ENCODE peak calls at places on chromosomes 3 and 15, in four cellular contexts. Q, B, U and X are unnamed samples.

GRCh38 chr3:194779729-194780224 is 94.1 kb downstream of the FAM43A start:
- DNase-seq in Q (peak; percentile 30), B (peak; percentile 56), U (no peak), X (peak; percentile 33)

GRCh38 chr3:116154389-116154788 is 290.9 kb downstream of the LSAMP start:
- DNase-seq in Q (no peak), B (no peak), U (no peak), X (no peak)

GRCh38 chr3:124862006-124862405 is 25.2 kb downstream of the ITGB5 start:
- DNase-seq in Q (no peak), B (no peak), U (no peak), X (no peak)

GRCh38 chr3:196168808-196169391 is 42.3 kb downstream of the ZDHHC19 start:
- DNase-seq in Q (no peak), B (no peak), U (no peak), X (no peak)

GRCh38 chr15:66389098-66389858 is 2.6 kb downstream of the MAP2K1 start:
- DNase-seq in Q (no peak), B (no peak), U (no peak), X (no peak)

GRCh38 chr3:71010731-71011455 is 572.6 kb downstream of the FOXP1 start:
- DNase-seq in Q (no peak), B (no peak), U (no peak), X (no peak)

GRCh38 chr3:153144779-153145178 is 17.2 kb upstream of the RAP2B start:
- DNase-seq in Q (peak; percentile 53), B (no peak), U (peak; percentile 79), X (peak; percentile 67)

GRCh38 chr15:78909791-78910228 is 35.0 kb downstream of the CTSH start:
- DNase-seq in Q (no peak), B (peak; percentile 42), U (peak; percentile 73), X (peak; percentile 72)

GRCh38 chr3:176183181-176183580 is 1014.1 kb downstream of the TBL1XR1 start:
- DNase-seq in Q (no peak), B (no peak), U (no peak), X (no peak)

GRCh38 chr3:173986861-173987410 is 589.4 kb downstream of the NLGN1 start:
- DNase-seq in Q (no peak), B (no peak), U (no peak), X (no peak)

GRCh38 chr15:49877871-49878511 is 241.0 kb downstream of the ATP8B4 start:
- DNase-seq in Q (no peak), B (no peak), U (no peak), X (peak; percentile 78)

GRCh38 chr3:88986834-88987233 is 120.6 kb upstream of the EPHA3 start:
- DNase-seq in Q (peak; percentile 61), B (no peak), U (peak; percentile 82), X (peak; percentile 84)

GRCh38 chr3:168824107-168824506 is 728.4 kb upstream of the GOLIM4 start:
- DNase-seq in Q (no peak), B (peak; percentile 25), U (no peak), X (no peak)

GRCh38 chr3:72891053-72891855 is 3.4 kb downstream of the GXYLT2 start:
- DNase-seq in Q (peak; percentile 100), B (peak; percentile 46), U (peak; percentile 71), X (peak; percentile 98)

GRCh38 chr3:134216851-134217250 is 33.8 kb downstream of the RYK start:
- DNase-seq in Q (no peak), B (no peak), U (no peak), X (no peak)

GRCh38 chr15:98063311-98063710 is 102.8 kb downstream of the ARRDC4 start:
- DNase-seq in Q (peak; percentile 20), B (no peak), U (no peak), X (no peak)

GRCh38 chr3:112654979-112655378 is 14.0 kb upstream of the CCDC80 start:
- DNase-seq in Q (no peak), B (no peak), U (no peak), X (no peak)

GRCh38 chr3:190053919-190054672 is 66.6 kb downstream of the P3H2 start:
- DNase-seq in Q (peak; percentile 84), B (no peak), U (peak; percentile 77), X (peak; percentile 65)

GRCh38 chr15:92140802-92141201 is 252.9 kb upstream of the ST8SIA2 start:
- DNase-seq in Q (peak; percentile 34), B (no peak), U (peak; percentile 29), X (no peak)

GRCh38 chr3:16741890-16742289 is 136.7 kb upstream of the DAZL start:
- DNase-seq in Q (peak; percentile 85), B (no peak), U (no peak), X (no peak)

GRCh38 chr3:59866076-59866475 is 816.3 kb upstream of the CFAP20DC start:
- DNase-seq in Q (no peak), B (no peak), U (no peak), X (peak; percentile 4)

GRCh38 chr3:151362798-151363197 is 21.8 kb downstream of the P2RY12 start:
- DNase-seq in Q (no peak), B (no peak), U (no peak), X (peak; percentile 70)

GRCh38 chr15:73564255-73564654 is 68.9 kb downstream of the NPTN start:
- DNase-seq in Q (peak; percentile 59), B (no peak), U (peak; percentile 79), X (peak; percentile 60)

GRCh38 chr3:147589016-147589415 is 179.9 kb downstream of the ZIC1 start:
- DNase-seq in Q (peak; percentile 78), B (no peak), U (no peak), X (no peak)

GRCh38 chr3:99668044-99668443 is 29.6 kb downstream of the COL8A1 start:
- DNase-seq in Q (no peak), B (no peak), U (no peak), X (no peak)

GRCh38 chr3:37228734-37229133 is 54.4 kb upstream of the LRRFIP2 start:
- DNase-seq in Q (no peak), B (no peak), U (peak; percentile 17), X (no peak)

GRCh38 chr3:125008766-125009165 is 47.0 kb downstream of the HEG1 start:
- DNase-seq in Q (no peak), B (no peak), U (no peak), X (no peak)

GRCh38 chr15:25250011-25250596 is 188.7 kb downstream of the UBE3A start:
- DNase-seq in Q (no peak), B (no peak), U (no peak), X (no peak)
- H3K9ac ChIP-seq in Q (no peak overlapping the region), B (no peak overlapping the region), U (no peak overlapping the region), X (no peak overlapping the region)

GRCh38 chr3:141126661-141127343 is 75.7 kb downstream of the SPSB4 start:
- DNase-seq in Q (no peak), B (no peak), U (no peak), X (no peak)

GRCh38 chr3:141125351-141125750 is 74.2 kb downstream of the SPSB4 start:
- DNase-seq in Q (no peak), B (no peak), U (no peak), X (no peak)

GRCh38 chr3:141129049-141130038 is 78.2 kb downstream of the SPSB4 start:
- DNase-seq in Q (no peak), B (no peak), U (no peak), X (no peak)

GRCh38 chr3:141128126-141128777 is 77.1 kb downstream of the SPSB4 start:
- DNase-seq in Q (no peak), B (no peak), U (no peak), X (no peak)

DNA sequence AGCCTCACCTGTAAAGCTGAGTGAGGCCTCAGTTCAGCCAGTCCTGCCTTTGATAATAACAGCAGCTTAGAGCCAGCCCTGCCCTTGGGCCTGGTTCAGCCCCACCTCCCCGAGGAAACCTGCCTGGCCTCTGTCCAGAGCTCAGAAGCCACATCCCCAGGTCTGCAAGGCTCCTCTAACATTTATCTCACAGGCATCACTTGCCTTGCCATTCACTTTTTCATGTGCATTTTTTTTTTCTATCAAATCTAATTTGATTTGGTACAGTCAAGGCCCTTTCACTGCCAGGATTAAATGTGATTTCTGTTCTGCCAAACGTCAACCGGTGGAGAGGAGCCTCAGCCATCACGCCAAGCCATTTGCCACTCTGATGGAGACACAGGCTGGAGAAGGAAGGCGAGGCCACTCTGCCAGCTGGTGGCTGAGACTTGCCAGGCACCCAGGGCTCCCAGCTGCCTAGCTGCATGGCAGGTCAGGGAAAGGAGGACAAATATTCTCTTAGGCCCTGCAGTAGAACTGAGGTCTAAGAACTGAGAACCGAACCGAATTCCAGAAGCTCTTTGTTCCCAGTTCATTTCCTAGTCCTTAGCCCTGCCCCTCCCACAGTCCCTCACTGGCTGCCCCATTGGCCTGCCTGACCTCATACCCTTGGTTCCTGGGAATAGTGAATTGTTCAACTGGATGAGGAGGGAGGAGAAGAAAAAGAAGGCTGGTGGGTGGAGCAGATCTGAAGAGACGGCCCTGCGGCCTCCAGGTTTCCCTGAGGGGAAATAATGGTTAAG is 76.4 kb downstream of the SPSB4 start:
- DNase-seq in Q (no peak), B (no peak), U (no peak), X (no peak)
- H3K9ac ChIP-seq in Q (no peak overlapping the region), B (no peak overlapping the region), U (no peak overlapping the region), X (no peak overlapping the region)

GRCh38 chr15:38899300-38899699 is 334.7 kb upstream of the RASGRP1 start:
- DNase-seq in Q (peak; percentile 53), B (no peak), U (peak; percentile 32), X (peak; percentile 71)

GRCh38 chr15:38893920-38894259 is 329.3 kb upstream of the RASGRP1 start:
- DNase-seq in Q (no peak), B (no peak), U (no peak), X (no peak)

GRCh38 chr15:38896652-38897051 is 332.0 kb upstream of the RASGRP1 start:
- DNase-seq in Q (peak; percentile 46), B (no peak), U (no peak), X (no peak)

GRCh38 chr15:38894260-38894948 is 329.8 kb upstream of the RASGRP1 start:
- DNase-seq in Q (peak; percentile 99), B (no peak), U (peak; percentile 75), X (peak; percentile 72)

DNA sequence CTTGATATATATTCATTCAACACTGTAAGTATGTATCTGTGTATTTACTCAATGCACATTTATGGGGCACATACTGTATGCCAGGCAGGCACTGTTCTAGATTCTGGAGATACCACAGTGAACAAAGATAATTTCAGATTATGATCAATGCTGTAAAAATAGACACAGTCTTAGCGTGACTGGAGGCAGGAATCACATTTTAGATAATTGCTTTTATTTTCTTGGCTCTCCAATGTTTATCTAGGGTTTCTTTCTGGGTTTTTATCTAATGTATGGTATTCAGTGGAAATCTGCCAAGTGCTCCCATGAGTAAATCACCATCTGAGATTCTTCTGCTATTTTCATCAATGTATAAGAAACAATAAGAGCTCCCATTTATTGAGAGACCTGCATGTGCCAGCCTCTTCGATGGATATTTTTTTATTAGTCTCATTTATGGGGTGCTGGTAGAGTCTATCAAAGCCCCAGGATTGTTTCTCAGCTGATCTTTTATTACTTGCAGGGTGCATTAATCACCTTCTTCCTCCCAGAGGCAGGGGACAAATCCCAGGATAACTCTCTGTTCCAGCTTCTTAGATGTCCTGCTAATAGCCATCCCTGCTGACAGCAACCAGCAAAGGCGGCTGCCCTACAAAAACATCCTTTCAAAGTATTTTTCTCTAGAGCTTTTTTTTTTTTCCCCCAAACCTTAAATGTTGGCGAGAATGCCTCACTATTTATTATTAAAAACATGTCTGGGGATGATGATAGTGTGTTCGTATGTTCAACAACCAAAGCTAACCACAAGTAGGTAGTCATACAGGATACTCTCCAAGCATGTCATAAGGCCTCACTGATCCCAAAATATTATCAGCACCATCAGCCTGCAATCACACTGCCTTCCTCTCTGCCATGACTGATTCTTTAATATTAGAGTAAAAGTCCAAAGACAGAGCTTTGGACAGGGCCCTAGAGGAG is 331.0 kb upstream of the RASGRP1 start:
- DNase-seq in Q (peak; percentile 88), B (no peak), U (peak; percentile 58), X (peak; percentile 61)
- H3K9ac ChIP-seq in Q (peak overlapping the region; percentile 62), B (no peak overlapping the region), U (no peak overlapping the region), X (peak overlapping the region; percentile 78)

DNA sequence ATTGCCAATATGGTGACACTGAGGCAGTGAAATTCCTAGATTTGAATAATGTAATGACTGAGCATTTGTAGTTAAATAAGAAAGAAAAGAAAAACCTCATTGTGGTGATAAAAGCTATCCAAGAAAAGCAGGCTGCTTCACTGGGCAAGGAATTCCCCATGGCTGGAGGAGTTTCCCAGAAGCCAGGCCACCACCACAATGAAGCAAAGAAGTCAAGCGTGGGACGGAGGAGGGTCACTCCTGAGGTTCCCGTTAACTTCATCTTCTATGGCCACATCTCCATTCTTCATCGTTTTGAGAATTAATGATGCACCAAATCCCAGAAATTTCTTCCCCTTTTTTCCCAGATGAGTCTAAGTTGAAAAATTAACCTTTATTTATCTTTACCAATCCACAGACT is 185.8 kb upstream of the BCL6 start:
- DNase-seq in Q (peak; percentile 91), B (no peak), U (no peak), X (no peak)
- H3K9ac ChIP-seq in Q (no peak overlapping the region), B (no peak overlapping the region), U (no peak overlapping the region), X (no peak overlapping the region)